ENCODE peak calls at places on chromosomes 2 and 18, in four cellular contexts. S, T, H and O are unnamed samples.

GRCh38 chr18:10010611-10011015 is 96.8 kb downstream of the VAPA start:
- DNase-seq in S (peak), T (peak), H (peak), O (no peak)

GRCh38 chr2:73089270-73090030 is 17.9 kb upstream of the SFXN5 start:
- DNase-seq in S (peak), T (no peak), H (peak), O (no peak)

GRCh38 chr2:241702155-241702404 is 241 bp downstream of the ING5 start:
- DNase-seq in S (peak), T (no peak), H (peak), O (no peak)

GRCh38 chr2:80238692-80239469 is 65.7 kb downstream of the LRRTM1 start:
- DNase-seq in S (peak), T (peak), H (peak), O (no peak)

GRCh38 chr2:155021591-155021990 is 323.1 kb downstream of the KCNJ3 start:
- DNase-seq in S (no peak), T (no peak), H (no peak), O (no peak)

GRCh38 chr2:141399270-141399669 is 731.5 kb downstream of the LRP1B start:
- DNase-seq in S (peak), T (no peak), H (peak), O (no peak)

GRCh38 chr2:231050018-231050901 is 6.4 kb upstream of the PSMD1 start:
- DNase-seq in S (no peak), T (peak), H (peak), O (no peak)

GRCh38 chr2:215876139-215876936 is 137.0 kb downstream of the MREG start:
- DNase-seq in S (no peak), T (no peak), H (no peak), O (no peak)

GRCh38 chr2:237604960-237605359 is 14.4 kb upstream of the RAB17 start:
- DNase-seq in S (peak), T (no peak), H (peak), O (no peak)

GRCh38 chr2:1731963-1732768 is 12.1 kb downstream of the PXDN start:
- DNase-seq in S (peak), T (peak), H (no peak), O (no peak)

GRCh38 chr2:15979051-15979758 is 38.9 kb downstream of the MYCN start:
- DNase-seq in S (no peak), T (no peak), H (no peak), O (no peak)

GRCh38 chr18:22074343-22075070 is 94.9 kb upstream of the GATA6 start:
- DNase-seq in S (no peak), T (no peak), H (no peak), O (no peak)

GRCh38 chr18:12750076-12750707 is 47.4 kb downstream of the PSMG2 start:
- DNase-seq in S (no peak), T (no peak), H (no peak), O (peak)

GRCh38 chr2:61135510-61135909 is 26.5 kb upstream of the C2orf74 start:
- DNase-seq in S (peak), T (peak), H (peak), O (no peak)

GRCh38 chr2:70641263-70641784 is 87.7 kb upstream of the TGFA start:
- DNase-seq in S (peak), T (no peak), H (no peak), O (no peak)

GRCh38 chr2:172551266-172551665 is 4.6 kb upstream of the PDK1 start:
- DNase-seq in S (peak), T (no peak), H (no peak), O (no peak)

GRCh38 chr2:112243233-112243632 is 11.6 kb downstream of the ZC3H8 start:
- DNase-seq in S (no peak), T (no peak), H (no peak), O (no peak)

GRCh38 chr2:18598848-18599484 is 9.6 kb upstream of the NT5C1B start:
- DNase-seq in S (no peak), T (no peak), H (no peak), O (no peak)

GRCh38 chr2:18599509-18600254 is 10.3 kb upstream of the NT5C1B start:
- DNase-seq in S (peak), T (no peak), H (no peak), O (no peak)

GRCh38 chr2:18596993-18597392 is 7.6 kb upstream of the NT5C1B start:
- DNase-seq in S (no peak), T (no peak), H (no peak), O (no peak)

GRCh38 chr2:18600255-18600613 is 10.9 kb upstream of the NT5C1B start:
- DNase-seq in S (no peak), T (no peak), H (no peak), O (no peak)

GRCh38 chr2:18597618-18598017 is 8.2 kb upstream of the NT5C1B start:
- DNase-seq in S (no peak), T (no peak), H (no peak), O (no peak)
- H3K4me3 ChIP-seq in S (no peak), T (no peak), H (no peak), O (no peak)

GRCh38 chr2:238863231-238863630 is 15.3 kb downstream of the TWIST2 start:
- DNase-seq in S (no peak), T (peak), H (no peak), O (no peak)

GRCh38 chr2:238862701-238863100 is 14.8 kb downstream of the TWIST2 start:
- DNase-seq in S (no peak), T (no peak), H (no peak), O (no peak)

GRCh38 chr2:238864207-238865014 is 16.5 kb downstream of the TWIST2 start:
- DNase-seq in S (peak), T (peak), H (peak), O (no peak)

GRCh38 chr2:238865015-238865719 is 17.3 kb downstream of the TWIST2 start:
- DNase-seq in S (no peak), T (peak), H (no peak), O (no peak)

GRCh38 chr2:238863749-238864206 is 15.9 kb downstream of the TWIST2 start:
- DNase-seq in S (no peak), T (no peak), H (no peak), O (no peak)
- TF ChIP-seq CTCF in S (no peak), T (no peak), H (no peak), O (no peak)

GRCh38 chr2:239164281-239164871 is 236.4 kb downstream of the HDAC4 start:
- DNase-seq in S (no peak), T (no peak), H (no peak), O (no peak)
- H3K4me3 ChIP-seq in S (no peak), T (no peak), H (no peak), O (no peak)

GRCh38 chr2:20507166-20507692 is 60.4 kb downstream of the RHOB start:
- DNase-seq in S (peak), T (no peak), H (no peak), O (peak)

GRCh38 chr2:20509301-20509765 is 62.5 kb downstream of the RHOB start:
- DNase-seq in S (no peak), T (no peak), H (no peak), O (no peak)

GRCh38 chr2:20507711-20508110 is 60.8 kb downstream of the RHOB start:
- DNase-seq in S (no peak), T (no peak), H (no peak), O (no peak)

GRCh38 chr2:20504174-20504573 is 57.3 kb downstream of the RHOB start:
- DNase-seq in S (no peak), T (no peak), H (no peak), O (no peak)

DNA sequence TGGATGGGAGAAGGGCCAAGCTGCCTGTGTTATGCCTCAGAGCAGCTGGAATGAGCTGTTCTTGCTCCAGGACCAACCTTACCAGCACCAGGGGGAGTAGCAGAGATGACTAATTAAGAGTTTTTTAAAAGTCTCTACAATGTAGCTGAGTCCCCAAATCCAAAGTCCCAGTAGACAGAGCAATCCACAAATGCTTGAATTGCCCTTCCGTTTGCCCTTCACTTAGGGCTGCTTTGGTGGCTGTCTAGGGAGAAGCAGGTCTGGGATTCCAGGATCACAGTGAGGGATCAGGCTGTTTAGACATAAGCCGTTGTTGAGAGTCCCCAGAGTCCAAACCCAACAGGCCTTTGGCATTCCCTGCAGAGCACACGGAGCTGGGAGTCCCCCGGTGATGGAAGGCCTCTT is 59.4 kb downstream of the RHOB start:
- DNase-seq in S (peak), T (no peak), H (peak), O (no peak)
- TF ChIP-seq CTCF in S (peak), T (no peak), H (no peak), O (peak)